ENCODE peak calls at places on chromosomes 12 and 14, in four cellular contexts. One of them, this sample, is unnamed.

GRCh38 chr14:77036484-77037337 is 8.2 kb upstream of the IRF2BPL start:
- DNase-seq in SK-N-SH: no peak
- DNase-seq in stomach: no peak
- DNase-seq in upper lobe of left lung: no peak
- DNase-seq in this sample: no peak

GRCh38 chr14:58697927-58698641 is 60.3 kb downstream of the DACT1 start:
- DNase-seq in SK-N-SH: no peak
- DNase-seq in stomach: no peak
- DNase-seq in upper lobe of left lung: no peak
- DNase-seq in this sample: no peak

GRCh38 chr12:76890407-76891143 is 11.8 kb upstream of the CSRP2 start:
- DNase-seq in SK-N-SH: no peak
- DNase-seq in stomach: no peak
- DNase-seq in upper lobe of left lung: no peak
- DNase-seq in this sample: no peak

GRCh38 chr12:1377681-1378080 is 216.7 kb downstream of the FBXL14 start:
- DNase-seq in SK-N-SH: no peak
- DNase-seq in stomach: no peak
- DNase-seq in upper lobe of left lung: no peak
- DNase-seq in this sample: no peak

GRCh38 chr12:99153283-99153682 is 494.3 kb upstream of the GARIN6 start:
- DNase-seq in SK-N-SH: no peak
- DNase-seq in stomach: no peak
- DNase-seq in upper lobe of left lung: no peak
- DNase-seq in this sample: no peak

GRCh38 chr12:47551426-47551851 is 154.4 kb downstream of the RPAP3 start:
- DNase-seq in SK-N-SH: no peak
- DNase-seq in stomach: no peak
- DNase-seq in upper lobe of left lung: no peak
- DNase-seq in this sample: no peak

GRCh38 chr12:108821407-108822397 is 35.7 kb downstream of the SSH1 start:
- DNase-seq in SK-N-SH: no peak
- DNase-seq in stomach: no peak
- DNase-seq in upper lobe of left lung: no peak
- DNase-seq in this sample: no peak

GRCh38 chr12:120098756-120099470 is 17.6 kb downstream of the RAB35 start:
- DNase-seq in SK-N-SH: no peak
- DNase-seq in stomach: no peak
- DNase-seq in upper lobe of left lung: no peak
- DNase-seq in this sample: no peak

GRCh38 chr12:110073049-110073831 is 24.9 kb upstream of the C12orf76 start:
- DNase-seq in SK-N-SH: peak; percentile 60
- DNase-seq in stomach: no peak
- DNase-seq in upper lobe of left lung: no peak
- DNase-seq in this sample: peak; percentile 84

GRCh38 chr12:98227162-98227561 is 288.2 kb upstream of the TMPO start:
- DNase-seq in SK-N-SH: peak; percentile 5
- DNase-seq in stomach: no peak
- DNase-seq in upper lobe of left lung: no peak
- DNase-seq in this sample: no peak

GRCh38 chr12:18430425-18431048 is 169.2 kb downstream of the PIK3C2G start:
- DNase-seq in SK-N-SH: peak; percentile 30
- DNase-seq in stomach: peak; percentile 40
- DNase-seq in upper lobe of left lung: no peak
- DNase-seq in this sample: no peak

GRCh38 chr12:120186654-120187053 is 7.9 kb downstream of the GCN1 start:
- DNase-seq in SK-N-SH: no peak
- DNase-seq in stomach: no peak
- DNase-seq in upper lobe of left lung: no peak
- DNase-seq in this sample: no peak

GRCh38 chr14:94571950-94572349 is 9.3 kb upstream of the SERPINA5 start:
- DNase-seq in SK-N-SH: no peak
- DNase-seq in stomach: no peak
- DNase-seq in upper lobe of left lung: no peak
- DNase-seq in this sample: no peak

GRCh38 chr14:74569826-74570591 is 42.0 kb downstream of the LTBP2 start:
- DNase-seq in SK-N-SH: no peak
- DNase-seq in stomach: no peak
- DNase-seq in upper lobe of left lung: no peak
- DNase-seq in this sample: no peak

GRCh38 chr14:35534130-35534883 is at the start of gene INSM2:
- DNase-seq in SK-N-SH: no peak
- DNase-seq in stomach: no peak
- DNase-seq in upper lobe of left lung: peak; percentile 85
- DNase-seq in this sample: no peak

GRCh38 chr14:56686416-56686815 is 106.8 kb downstream of the TMEM260 start:
- DNase-seq in SK-N-SH: no peak
- DNase-seq in stomach: peak; percentile 41
- DNase-seq in upper lobe of left lung: peak; percentile 16
- DNase-seq in this sample: no peak

GRCh38 chr14:96585672-96586013 is 83.5 kb downstream of the PAPOLA start:
- DNase-seq in SK-N-SH: peak; percentile 0
- DNase-seq in stomach: no peak
- DNase-seq in upper lobe of left lung: no peak
- DNase-seq in this sample: no peak

GRCh38 chr14:24659916-24660570 is 26.1 kb upstream of the GZMB start:
- DNase-seq in SK-N-SH: no peak
- DNase-seq in stomach: no peak
- DNase-seq in upper lobe of left lung: no peak
- DNase-seq in this sample: no peak

GRCh38 chr14:71165121-71165574 is 257.9 kb downstream of the PCNX1 start:
- DNase-seq in SK-N-SH: no peak
- DNase-seq in stomach: no peak
- DNase-seq in upper lobe of left lung: peak; percentile 34
- DNase-seq in this sample: no peak

GRCh38 chr12:6268484-6269157 is 41.9 kb upstream of the PLEKHG6 start:
- DNase-seq in SK-N-SH: no peak
- DNase-seq in stomach: no peak
- DNase-seq in upper lobe of left lung: no peak
- DNase-seq in this sample: peak; percentile 61

GRCh38 chr12:99558113-99558512 is 89.4 kb upstream of the GARIN6 start:
- DNase-seq in SK-N-SH: no peak
- DNase-seq in stomach: no peak
- DNase-seq in upper lobe of left lung: peak; percentile 19
- DNase-seq in this sample: no peak

GRCh38 chr12:81992461-81992860 is 233.3 kb upstream of the PPFIA2 start:
- DNase-seq in SK-N-SH: peak; percentile 13
- DNase-seq in stomach: peak; percentile 34
- DNase-seq in upper lobe of left lung: no peak
- DNase-seq in this sample: no peak

GRCh38 chr12:113130457-113131135 is 5.0 kb downstream of the RASAL1 start:
- DNase-seq in SK-N-SH: peak; percentile 73
- DNase-seq in stomach: no peak
- DNase-seq in upper lobe of left lung: no peak
- DNase-seq in this sample: no peak

GRCh38 chr14:49553106-49553505 is 33.1 kb downstream of the RPS29 start:
- DNase-seq in SK-N-SH: no peak
- DNase-seq in stomach: no peak
- DNase-seq in upper lobe of left lung: no peak
- DNase-seq in this sample: no peak

GRCh38 chr12:104464899-104465298 is 8.2 kb downstream of the CHST11 start:
- DNase-seq in SK-N-SH: no peak
- DNase-seq in stomach: no peak
- DNase-seq in upper lobe of left lung: no peak
- DNase-seq in this sample: no peak

GRCh38 chr12:39300799-39301198 is 142.1 kb downstream of the KIF21A start:
- DNase-seq in SK-N-SH: no peak
- DNase-seq in stomach: no peak
- DNase-seq in upper lobe of left lung: no peak
- DNase-seq in this sample: no peak

GRCh38 chr12:96473394-96474093 is 15.8 kb upstream of the CFAP54 start:
- DNase-seq in SK-N-SH: no peak
- DNase-seq in stomach: no peak
- DNase-seq in upper lobe of left lung: no peak
- DNase-seq in this sample: no peak

DNA sequence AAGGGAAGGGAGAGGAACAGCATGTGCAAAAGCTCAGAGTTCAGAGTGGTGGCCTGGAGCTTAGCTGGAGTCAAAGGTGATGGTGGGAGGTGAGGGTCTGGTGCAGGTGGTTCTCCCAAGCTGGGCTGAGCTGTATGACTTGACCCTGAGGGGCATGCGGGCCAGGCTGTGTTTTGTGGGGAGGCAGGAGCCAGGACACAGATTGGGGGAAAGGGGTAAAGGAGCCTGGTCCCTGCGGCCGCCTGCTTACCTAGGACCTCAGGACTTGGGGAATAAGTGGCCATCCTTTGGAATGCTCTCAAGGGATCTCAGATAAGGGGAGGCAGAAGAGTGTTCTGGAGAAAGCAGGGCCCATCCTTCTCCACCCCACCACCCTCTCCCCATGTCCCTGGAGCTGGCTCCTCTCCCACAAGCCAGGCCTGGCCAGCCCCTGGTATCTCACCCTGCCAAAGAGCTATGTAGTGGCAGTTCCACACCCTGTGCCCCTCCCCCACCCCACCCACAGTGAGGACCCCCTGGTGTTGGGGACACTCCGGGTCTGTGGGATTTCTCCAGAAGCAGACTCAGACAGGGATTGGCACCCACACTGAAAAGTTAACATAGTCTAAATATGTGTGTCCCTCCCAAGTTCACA is 19.9 kb upstream of the CEP170B start:
- DNase-seq in SK-N-SH: no peak
- DNase-seq in stomach: no peak
- DNase-seq in upper lobe of left lung: no peak
- DNase-seq in this sample: peak; percentile 58
- H3K4me3 ChIP-seq in SK-N-SH: no peak overlapping the region
- H3K4me3 ChIP-seq in stomach: no peak overlapping the region
- H3K4me3 ChIP-seq in upper lobe of left lung: no peak overlapping the region
- H3K4me3 ChIP-seq in this sample: no peak overlapping the region

GRCh38 chr14:64253672-64254071 is 40.5 kb downstream of the ESR2 start:
- DNase-seq in SK-N-SH: no peak
- DNase-seq in stomach: no peak
- DNase-seq in upper lobe of left lung: no peak
- DNase-seq in this sample: no peak
- TF ChIP-seq EP300 in SK-N-SH: no peak
- TF ChIP-seq EP300 in stomach: no peak
- TF ChIP-seq EP300 in upper lobe of left lung: no peak
- TF ChIP-seq EP300 in this sample: no peak

GRCh38 chr14:69056389-69056788 is 77.3 kb upstream of the ACTN1 start:
- DNase-seq in SK-N-SH: peak; percentile 69
- DNase-seq in stomach: no peak
- DNase-seq in upper lobe of left lung: no peak
- DNase-seq in this sample: no peak
- TF ChIP-seq POLR2AphosphoS5 in SK-N-SH: no peak
- TF ChIP-seq POLR2AphosphoS5 in stomach: no peak
- TF ChIP-seq POLR2AphosphoS5 in upper lobe of left lung: no peak
- TF ChIP-seq POLR2AphosphoS5 in this sample: peak; percentile 50

GRCh38 chr12:56358836-56359532 is 923 bp downstream of the STAT2 start:
- DNase-seq in SK-N-SH: no peak
- DNase-seq in stomach: no peak
- DNase-seq in upper lobe of left lung: no peak
- DNase-seq in this sample: peak; percentile 66
- H3K4me3 ChIP-seq in SK-N-SH: peak overlapping the region; percentile 81
- H3K4me3 ChIP-seq in stomach: peak overlapping the region; percentile 69
- H3K4me3 ChIP-seq in upper lobe of left lung: peak overlapping the region; percentile 78
- H3K4me3 ChIP-seq in this sample: peak overlapping the region; percentile 88

DNA sequence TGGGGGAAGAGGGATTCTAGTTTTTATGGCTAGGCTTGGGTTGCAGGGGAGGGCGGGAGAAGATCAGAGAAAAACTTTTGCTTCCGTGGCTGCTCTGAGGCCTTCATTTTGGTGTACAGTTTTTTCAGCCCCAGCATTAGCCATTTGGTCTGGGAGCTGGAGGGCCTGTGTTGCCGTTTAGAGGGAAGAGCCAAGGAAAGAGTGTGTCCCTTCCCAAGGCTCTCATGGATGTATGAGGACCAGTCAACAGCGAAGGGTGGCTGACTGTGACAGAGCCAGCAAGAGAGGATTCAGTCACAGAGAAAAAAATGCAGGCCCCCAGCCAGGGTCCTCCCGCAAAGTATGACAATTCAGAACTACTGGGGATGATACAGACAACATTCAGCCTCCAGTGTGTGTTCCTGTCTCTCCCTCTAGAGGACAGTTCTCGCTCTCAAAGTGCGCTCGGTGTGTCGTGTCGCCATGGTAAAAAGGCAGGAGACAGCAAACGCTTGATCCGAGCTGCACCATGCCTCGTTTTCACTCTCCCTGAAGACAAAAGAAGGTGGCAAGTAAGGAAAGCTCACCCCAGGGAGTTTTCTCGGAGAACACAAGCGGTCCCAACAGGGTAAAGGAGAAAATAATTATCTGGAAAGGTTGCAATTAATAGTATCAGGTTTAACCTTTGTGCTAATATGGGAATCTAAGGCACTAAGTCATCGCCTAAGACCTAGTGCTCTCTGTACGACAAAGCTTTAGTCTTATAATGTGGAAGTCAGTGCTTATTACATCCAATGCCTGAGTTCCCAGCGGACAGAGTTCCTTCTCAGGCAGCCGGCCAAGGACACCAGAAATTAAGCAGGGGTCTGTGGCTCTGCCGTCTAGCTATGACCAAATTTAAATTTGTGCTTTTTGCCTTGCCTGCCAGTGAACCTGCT is 157.3 kb upstream of the PLXNC1 start:
- DNase-seq in SK-N-SH: peak; percentile 14
- DNase-seq in stomach: no peak
- DNase-seq in upper lobe of left lung: no peak
- DNase-seq in this sample: peak; percentile 71
- TF ChIP-seq EP300 in SK-N-SH: no peak
- TF ChIP-seq EP300 in stomach: no peak
- TF ChIP-seq EP300 in upper lobe of left lung: no peak
- TF ChIP-seq EP300 in this sample: no peak

GRCh38 chr14:55099741-55100140 is 29.3 kb upstream of the LGALS3 start:
- DNase-seq in SK-N-SH: no peak
- DNase-seq in stomach: no peak
- DNase-seq in upper lobe of left lung: no peak
- DNase-seq in this sample: peak; percentile 53
- TF ChIP-seq POLR2AphosphoS5 in SK-N-SH: no peak
- TF ChIP-seq POLR2AphosphoS5 in stomach: peak; percentile 37
- TF ChIP-seq POLR2AphosphoS5 in upper lobe of left lung: no peak
- TF ChIP-seq POLR2AphosphoS5 in this sample: peak; percentile 9

GRCh38 chr14:99213101-99213500 is 58.9 kb downstream of the BCL11B start:
- DNase-seq in SK-N-SH: no peak
- DNase-seq in stomach: no peak
- DNase-seq in upper lobe of left lung: no peak
- DNase-seq in this sample: no peak
- H3K4me3 ChIP-seq in SK-N-SH: no peak overlapping the region
- H3K4me3 ChIP-seq in stomach: no peak overlapping the region
- H3K4me3 ChIP-seq in upper lobe of left lung: no peak overlapping the region
- H3K4me3 ChIP-seq in this sample: no peak overlapping the region

GRCh38 chr14:93163570-93163969 is 21.1 kb downstream of the MOAP1 start:
- DNase-seq in SK-N-SH: no peak
- DNase-seq in stomach: no peak
- DNase-seq in upper lobe of left lung: no peak
- DNase-seq in this sample: no peak
- TF ChIP-seq EP300 in SK-N-SH: no peak
- TF ChIP-seq EP300 in stomach: no peak
- TF ChIP-seq EP300 in upper lobe of left lung: no peak
- TF ChIP-seq EP300 in this sample: no peak